ENCODE peak calls at places on chromosomes 3 and 15, in ten cellular contexts. B is neural crest cell; S is ACHN; X is naive thymus-derived CD8-positive, alpha-beta T cell; P is H9; Y is NCI-H1694 treated with DMSO at 0.1 percent for 48 hours; W is prostate gland; Z is LoVo; M is glomerular endothelial cell; J is foreskin fibroblast. H is an unnamed sample.

GRCh38 chr15:58515807-58516206 is 84.0 kb downstream of the LIPC start:
- DNase-seq in S (no peak), P (no peak), Y (no peak), J (no peak), Z (no peak), B (no peak), W (no peak), X (no peak), M (no peak), H (no peak)

GRCh38 chr3:101310580-101311375 is 9.6 kb downstream of the IMPG2 start:
- DNase-seq in P (no peak), S (no peak), W (peak; percentile 32), J (peak; percentile 75), B (no peak), X (no peak), Z (no peak), Y (no peak), M (no peak), H (no peak)

GRCh38 chr3:115760722-115761121 is 137.4 kb downstream of the GAP43 start:
- DNase-seq in P (no peak), Z (no peak), Y (no peak), M (no peak), B (no peak), W (no peak), X (no peak), J (no peak), S (no peak), H (no peak)

GRCh38 chr3:132196113-132196512 is 121.1 kb upstream of the ACP3 start:
- DNase-seq in X (no peak), Z (no peak), W (no peak), Y (no peak), M (no peak), P (no peak), J (peak; percentile 19), B (no peak), S (no peak), H (no peak)

GRCh38 chr3:37945407-37945802 is 45.2 kb upstream of the VILL start:
- DNase-seq in S (no peak), M (no peak), Z (peak; percentile 42), J (no peak), B (no peak), P (no peak), W (no peak), Y (no peak), X (no peak), H (no peak)

GRCh38 chr3:169458323-169458722 is 205.2 kb downstream of the MECOM start:
- DNase-seq in W (no peak), J (no peak), Z (no peak), M (no peak), S (no peak), Y (no peak), X (no peak), P (no peak), B (no peak), H (no peak)

GRCh38 chr3:134988666-134989065 is 193.6 kb downstream of the EPHB1 start:
- DNase-seq in M (no peak), P (no peak), J (no peak), B (no peak), W (no peak), X (no peak), Y (no peak), S (no peak), Z (no peak), H (no peak)

GRCh38 chr3:13404625-13405452 is 15.3 kb downstream of the NUP210 start:
- DNase-seq in Y (no peak), B (no peak), Z (no peak), P (no peak), J (no peak), M (no peak), W (no peak), X (no peak), S (no peak), H (no peak)

GRCh38 chr15:51403946-51404695 is 62.7 kb downstream of the GLDN start:
- DNase-seq in Z (no peak), J (no peak), Y (no peak), S (no peak), P (peak; percentile 26), B (no peak), M (no peak), X (no peak), W (no peak), H (no peak)

GRCh38 chr15:69751575-69751974 is 299.0 kb downstream of the RPLP1 start:
- DNase-seq in X (no peak), W (no peak), Y (no peak), P (no peak), S (no peak), J (no peak), B (no peak), Z (no peak), M (no peak), H (no peak)

GRCh38 chr3:114565201-114565600 is 271.4 kb downstream of the TIGIT start:
- DNase-seq in Y (no peak), X (no peak), P (no peak), Z (no peak), B (no peak), W (no peak), J (no peak), M (no peak), S (no peak), H (no peak)